ENCODE peak calls at places on chromosomes 11 and 22, in six cellular contexts. F is HCT116, E is GM23338, M is PC-3, B is fibroblast of lung, T is GM23248. X is an unnamed sample.
A peak's percentile ranks its signal among the peaks of the same experiment; 100 is the strongest.

GRCh38 chr22:41094036-41094435 is 1.6 kb downstream of the EP300 start:
- DNase-seq in F (no peak), E (peak; percentile 46), M (peak; percentile 31), B (peak; percentile 40), T (peak; percentile 65), X (peak; percentile 77)

GRCh38 chr11:95444309-95445202 is 213.6 kb upstream of the SESN3 start:
- DNase-seq in F (no peak), E (no peak), M (no peak), B (no peak), T (no peak), X (no peak)

GRCh38 chr11:70952171-70952570 is 300.2 kb downstream of the SHANK2 start:
- DNase-seq in F (no peak), E (no peak), M (no peak), B (no peak), T (no peak), X (no peak)

GRCh38 chr22:37731804-37732471 is 35.1 kb downstream of the TRIOBP start:
- DNase-seq in F (no peak), E (no peak), M (no peak), B (no peak), T (no peak), X (peak; percentile 70)

GRCh38 chr11:46337626-46338345 is 9.5 kb upstream of the DGKZ start:
- DNase-seq in F (no peak), E (no peak), M (no peak), B (no peak), T (no peak), X (no peak)

GRCh38 chr11:48014917-48015316 is 34.6 kb downstream of the PTPRJ start:
- DNase-seq in F (no peak), E (no peak), M (no peak), B (no peak), T (no peak), X (no peak)

GRCh38 chr11:94597896-94598295 is 30.7 kb downstream of the PIWIL4 start:
- DNase-seq in F (no peak), E (peak; percentile 16), M (peak; percentile 29), B (peak; percentile 31), T (no peak), X (no peak)

GRCh38 chr11:1234054-1234720 is 11.3 kb downstream of the MUC5B start:
- DNase-seq in F (no peak), E (no peak), M (no peak), B (no peak), T (no peak), X (no peak)

GRCh38 chr11:81476345-81476744 is 1257.3 kb downstream of the FAM181B start:
- DNase-seq in F (no peak), E (no peak), M (no peak), B (no peak), T (no peak), X (no peak)

GRCh38 chr22:26580240-26580962 is 9.5 kb downstream of the TPST2 start:
- DNase-seq in F (no peak), E (peak; percentile 66), M (no peak), B (no peak), T (no peak), X (no peak)

GRCh38 chr22:37855462-37855861 is 6.2 kb downstream of the EIF3L start:
- DNase-seq in F (no peak), E (no peak), M (no peak), B (no peak), T (no peak), X (no peak)

GRCh38 chr11:76148207-76148606 is 58.1 kb downstream of the WNT11 start:
- DNase-seq in F (no peak), E (no peak), M (peak; percentile 20), B (no peak), T (no peak), X (no peak)

GRCh38 chr22:40401532-40401931 is 31.1 kb downstream of the SGSM3 start:
- DNase-seq in F (no peak), E (no peak), M (no peak), B (no peak), T (no peak), X (no peak)

GRCh38 chr22:19810381-19811141 is 44.1 kb downstream of the GNB1L start:
- DNase-seq in F (no peak), E (no peak), M (no peak), B (peak; percentile 55), T (peak; percentile 67), X (no peak)

DNA sequence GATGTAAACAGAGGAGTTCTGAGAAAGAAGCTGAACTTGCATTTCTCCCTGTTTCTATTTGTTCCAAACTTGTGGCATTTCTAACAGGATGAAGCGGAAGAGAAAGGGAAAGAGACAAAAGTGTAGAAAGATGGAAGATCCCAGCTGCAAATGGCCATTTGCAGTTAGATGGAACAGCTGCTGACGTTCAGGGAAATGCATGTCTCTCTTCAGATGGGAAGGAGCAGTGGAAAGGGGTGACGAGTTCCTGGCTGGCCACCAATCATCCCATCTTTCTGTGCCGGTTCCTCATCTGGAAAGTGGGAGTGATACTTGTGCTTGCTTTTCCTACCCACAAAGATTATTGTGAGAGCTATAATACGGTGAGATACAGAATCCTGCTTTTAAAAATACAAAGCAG is 1.3 kb upstream of the TIMP3 start:
- DNase-seq in F (no peak), E (no peak), M (no peak), B (peak; percentile 19), T (peak; percentile 51), X (no peak)
- H3K27ac ChIP-seq in F (no peak overlapping the region), E (no peak overlapping the region), M (no peak overlapping the region), B (no peak overlapping the region), T (peak overlapping the region; percentile 61), X (no peak overlapping the region)

DNA sequence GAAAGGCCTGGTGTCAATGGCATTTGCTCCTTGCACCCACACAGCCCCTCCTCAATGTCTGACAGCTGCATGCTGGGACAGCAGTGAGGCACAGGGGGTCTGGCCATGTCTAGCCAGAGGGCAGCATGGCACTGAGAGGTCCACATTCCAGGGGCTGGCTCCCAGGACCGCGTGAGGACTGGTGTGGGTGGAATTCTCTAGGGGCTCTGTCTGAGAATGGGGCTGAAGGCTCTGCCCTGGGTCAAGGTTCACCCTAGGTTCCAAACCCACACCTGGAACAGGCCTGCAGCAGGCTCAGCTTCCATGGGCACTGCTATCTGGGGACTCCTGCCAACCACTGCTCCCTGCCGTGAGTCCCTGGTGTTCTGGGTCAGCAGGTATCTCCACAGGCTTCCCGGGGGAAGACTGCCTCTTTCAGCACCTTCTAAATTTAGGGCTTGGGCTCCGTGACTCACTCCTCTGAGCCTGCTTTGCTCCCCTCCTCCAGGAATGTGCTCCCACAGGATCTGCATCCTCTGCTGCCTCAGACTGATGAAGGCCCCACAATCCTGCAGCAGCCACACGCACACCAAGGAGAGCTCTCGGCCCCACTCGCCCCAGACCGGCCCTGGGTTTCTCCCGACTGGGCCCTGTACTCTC is 4.2 kb downstream of the STARD10 start:
- DNase-seq in F (no peak), E (no peak), M (peak; percentile 75), B (peak; percentile 14), T (peak; percentile 75), X (no peak)
- H2AFZ ChIP-seq in F (peak overlapping the region; percentile 41), E (no peak overlapping the region), M (peak overlapping the region; percentile 25), B (no peak overlapping the region), T (peak overlapping the region; percentile 3), X (no peak overlapping the region)

GRCh38 chr22:29260601-29261315 is 7.0 kb downstream of the RHBDD3 start:
- DNase-seq in F (no peak), E (no peak), M (no peak), B (no peak), T (peak; percentile 7), X (no peak)

GRCh38 chr22:29266564-29267461 is 968 bp downstream of the RHBDD3 start:
- DNase-seq in F (no peak), E (peak; percentile 17), M (no peak), B (no peak), T (peak; percentile 46), X (no peak)

GRCh38 chr22:29265306-29265705 is 2.5 kb downstream of the RHBDD3 start:
- DNase-seq in F (no peak), E (no peak), M (no peak), B (no peak), T (no peak), X (no peak)

GRCh38 chr22:29265929-29266328 is 1.9 kb downstream of the RHBDD3 start:
- DNase-seq in F (no peak), E (no peak), M (no peak), B (peak; percentile 38), T (no peak), X (no peak)

DNA sequence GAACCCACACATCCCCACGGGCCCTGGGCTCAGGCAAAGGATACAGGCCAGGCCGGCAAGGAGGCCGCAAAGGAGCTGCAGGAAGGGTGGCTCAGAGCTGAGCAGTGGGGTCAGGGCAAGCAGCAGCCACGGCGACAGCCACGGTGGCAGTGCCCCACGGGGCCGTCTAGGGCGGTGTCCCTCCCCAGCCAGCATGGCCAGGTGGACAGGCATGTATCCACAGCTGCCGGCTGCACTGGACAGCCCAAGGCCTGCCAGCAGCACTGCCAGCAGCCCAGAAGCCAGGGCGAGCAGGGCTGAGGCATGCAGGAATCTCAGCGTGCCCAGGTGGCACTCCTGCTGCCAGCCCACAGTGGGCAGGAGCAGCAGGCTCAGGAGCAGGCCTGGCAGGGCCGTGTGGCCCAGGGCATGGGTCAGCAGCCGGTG is 4.0 kb downstream of the RHBDD3 start:
- DNase-seq in F (no peak), E (no peak), M (no peak), B (no peak), T (no peak), X (no peak)
- H4K20me1 ChIP-seq in F (peaks cover under 1% of the 10 kb centered on the region), E (no peaks in the 10 kb centered on the region), M (peaks cover under 1% of the 10 kb centered on the region), B (no peaks in the 10 kb centered on the region), T (no peaks in the 10 kb centered on the region), X (no peaks in the 10 kb centered on the region)

GRCh38 chr11:65842144-65842543 is 8.4 kb downstream of the SNX32 start:
- DNase-seq in F (no peak), E (no peak), M (no peak), B (no peak), T (no peak), X (peak; percentile 23)
- H3K27ac ChIP-seq in F (no peak overlapping the region), E (no peak overlapping the region), M (no peak overlapping the region), B (no peak overlapping the region), T (no peak overlapping the region), X (no peak overlapping the region)

DNA sequence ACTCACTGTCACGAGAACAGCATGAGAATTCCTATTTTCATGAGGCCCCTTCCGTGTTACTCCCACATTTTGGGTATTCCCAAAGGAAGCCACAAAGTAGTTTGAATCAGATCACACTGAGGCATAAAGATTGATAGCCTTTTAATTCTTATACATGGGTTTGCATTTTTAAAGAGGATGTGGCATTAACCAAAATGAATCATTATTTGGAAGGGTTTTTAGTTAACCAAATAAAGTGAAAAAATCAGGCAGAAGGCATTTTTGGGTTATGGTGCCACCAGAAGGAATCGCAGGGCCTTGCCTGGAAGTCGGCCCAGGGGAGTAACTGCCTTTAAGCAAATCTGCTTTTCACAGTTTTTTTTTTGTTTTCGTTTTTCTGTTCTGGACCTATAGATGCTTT is 55.4 kb downstream of the HSD17B12 start:
- DNase-seq in F (no peak), E (peak; percentile 24), M (peak; percentile 83), B (peak; percentile 78), T (peak; percentile 76), X (peak; percentile 60)
- H2AFZ ChIP-seq in F (no peak overlapping the region), E (no peak overlapping the region), M (no peak overlapping the region), B (no peak overlapping the region), T (peak overlapping the region; percentile 50), X (no peak overlapping the region)

GRCh38 chr22:46883547-46883946 is 121.1 kb downstream of the TBC1D22A start:
- DNase-seq in F (no peak), E (no peak), M (no peak), B (no peak), T (no peak), X (no peak)
- H4K20me1 ChIP-seq in F (no peaks in the 10 kb centered on the region), E (no peaks in the 10 kb centered on the region), M (no peaks in the 10 kb centered on the region), B (no peaks in the 10 kb centered on the region), T (no peaks in the 10 kb centered on the region), X (no peaks in the 10 kb centered on the region)

GRCh38 chr11:37108436-37109204 is 510.6 kb upstream of the RAG2 start:
- DNase-seq in F (no peak), E (no peak), M (peak; percentile 9), B (peak; percentile 2), T (no peak), X (no peak)
- H3K27ac ChIP-seq in F (no peak overlapping the region), E (no peak overlapping the region), M (no peak overlapping the region), B (no peak overlapping the region), T (no peak overlapping the region), X (no peak overlapping the region)

X was measured in Karpas-422.